ENCODE peak calls at places on chromosomes 16 and 17, in nine cellular contexts. S is IMR-90; K is uterus; I is pancreas; Y is ovary; O is mesendoderm; A is astrocyte; F is effector memory CD4-positive, alpha-beta T cell; T is PC-9. Z is an unnamed sample.

GRCh38 chr16:85750021-85750826 is 672 bp downstream of the C16orf74 start:
- DNase-seq in S (peak; percentile 46), K (no peak), I (peak; percentile 34), Y (peak; percentile 44), O (no peak), A (no peak), F (no peak), T (peak; percentile 50), Z (no peak)

GRCh38 chr17:68733241-68734176 is 132.3 kb upstream of the FAM20A start:
- DNase-seq in S (peak; percentile 72), K (no peak), I (no peak), Y (peak; percentile 37), O (peak; percentile 99), A (peak; percentile 58), F (no peak), T (no peak), Z (no peak)

GRCh38 chr16:84397090-84397489 is 28.8 kb downstream of the ATP2C2 start:
- DNase-seq in S (no peak), K (no peak), I (no peak), Y (no peak), O (peak; percentile 12), A (no peak), F (no peak), T (no peak), Z (no peak)

GRCh38 chr17:1078831-1079561 is 82.1 kb downstream of the TIMM22 start:
- DNase-seq in S (no peak), K (no peak), I (no peak), Y (peak; percentile 70), O (peak; percentile 67), A (no peak), F (no peak), T (no peak), Z (no peak)

GRCh38 chr16:64846966-64847365 is 274.9 kb downstream of the CDH11 start:
- DNase-seq in S (no peak), K (no peak), I (no peak), Y (no peak), O (no peak), A (no peak), F (no peak), T (no peak), Z (no peak)

GRCh38 chr16:27430512-27430911 is 28.5 kb downstream of the IL21R start:
- DNase-seq in S (no peak), K (no peak), I (no peak), Y (no peak), O (no peak), A (no peak), F (no peak), T (no peak), Z (no peak)

GRCh38 chr17:52419256-52419655 is 260.7 kb upstream of the CA10 start:
- DNase-seq in S (no peak), K (no peak), I (peak; percentile 63), Y (no peak), O (no peak), A (no peak), F (no peak), T (no peak), Z (no peak)

GRCh38 chr16:67842509-67843342 is 606 bp downstream of the THAP11 start:
- DNase-seq in S (peak; percentile 46), K (peak; percentile 47), I (peak; percentile 60), Y (peak; percentile 61), O (peak; percentile 84), A (peak; percentile 45), F (peak; percentile 56), T (no peak), Z (no peak)

GRCh38 chr16:49757744-49758069 is 98.2 kb downstream of the ZNF423 start:
- DNase-seq in S (no peak), K (no peak), I (no peak), Y (no peak), O (peak; percentile 43), A (no peak), F (no peak), T (no peak), Z (no peak)

GRCh38 chr17:14396542-14396941 is 95.7 kb downstream of the HS3ST3B1 start:
- DNase-seq in S (peak; percentile 34), K (no peak), I (no peak), Y (no peak), O (peak; percentile 44), A (no peak), F (no peak), T (no peak), Z (no peak)

GRCh38 chr17:1294157-1294717 is 14.8 kb downstream of the TRARG1 start:
- DNase-seq in S (no peak), K (no peak), I (no peak), Y (no peak), O (no peak), A (no peak), F (peak; percentile 77), T (no peak), Z (no peak)

GRCh38 chr16:46844771-46845170 is 13.8 kb upstream of the C16orf87 start:
- DNase-seq in S (peak; percentile 79), K (no peak), I (no peak), Y (no peak), O (no peak), A (peak; percentile 52), F (no peak), T (no peak), Z (no peak)

GRCh38 chr17:74054249-74054648 is 149.2 kb upstream of the RPL38 start:
- DNase-seq in S (no peak), K (no peak), I (no peak), Y (no peak), O (no peak), A (no peak), F (no peak), T (no peak), Z (no peak)
- H3K27ac ChIP-seq in S (no peak overlapping the region), K (no peak overlapping the region), I (no peak overlapping the region), Y (no peak overlapping the region), O (no peak overlapping the region), A (no peak overlapping the region), F (no peak overlapping the region), T (no peak overlapping the region), Z (no peak overlapping the region)

GRCh38 chr17:57257911-57258885 is 1.9 kb downstream of the MSI2 start:
- DNase-seq in S (no peak), K (no peak), I (no peak), Y (no peak), O (peak; percentile 78), A (no peak), F (no peak), T (no peak), Z (no peak)
- H3K27ac ChIP-seq in S (peak overlapping the region; percentile 44), K (peak overlapping the region; percentile 98), I (no peak overlapping the region), Y (peak overlapping the region; percentile 99), O (peak overlapping the region; percentile 11), A (peak overlapping the region; percentile 55), F (peak overlapping the region; percentile 65), T (no peak overlapping the region), Z (no peak overlapping the region)

DNA sequence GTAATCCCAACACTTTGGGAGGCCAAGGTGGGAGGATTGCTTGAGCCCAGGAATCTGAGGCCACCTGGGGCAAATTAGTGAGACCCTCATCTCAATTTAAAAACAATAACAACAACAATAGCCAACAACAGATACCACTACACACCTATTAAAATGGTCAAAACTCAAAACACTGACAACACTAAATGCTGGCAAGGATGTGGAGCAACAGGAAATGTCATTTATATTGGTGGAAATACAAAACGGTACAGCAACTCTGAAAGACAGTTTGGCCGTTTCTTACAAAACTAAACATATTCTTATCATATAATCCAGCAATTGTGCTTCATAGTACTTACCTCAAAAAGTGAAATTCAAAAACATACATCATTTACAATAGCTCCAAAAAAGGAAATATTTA is 57.7 kb downstream of the DNAH3 start:
- DNase-seq in S (no peak), K (no peak), I (no peak), Y (no peak), O (no peak), A (no peak), F (no peak), T (no peak), Z (no peak)
- H3K27ac ChIP-seq in S (no peak overlapping the region), K (no peak overlapping the region), I (no peak overlapping the region), Y (no peak overlapping the region), O (no peak overlapping the region), A (no peak overlapping the region), F (no peak overlapping the region), T (no peak overlapping the region), Z (no peak overlapping the region)

GRCh38 chr17:81091774-81092517 is 57.0 kb downstream of the BAIAP2 start:
- DNase-seq in S (no peak), K (no peak), I (no peak), Y (no peak), O (no peak), A (no peak), F (no peak), T (peak; percentile 50), Z (no peak)
- H3K27ac ChIP-seq in S (no peak overlapping the region), K (no peak overlapping the region), I (no peak overlapping the region), Y (no peak overlapping the region), O (no peak overlapping the region), A (no peak overlapping the region), F (no peak overlapping the region), T (no peak overlapping the region), Z (peak overlapping the region; percentile 9)

DNA sequence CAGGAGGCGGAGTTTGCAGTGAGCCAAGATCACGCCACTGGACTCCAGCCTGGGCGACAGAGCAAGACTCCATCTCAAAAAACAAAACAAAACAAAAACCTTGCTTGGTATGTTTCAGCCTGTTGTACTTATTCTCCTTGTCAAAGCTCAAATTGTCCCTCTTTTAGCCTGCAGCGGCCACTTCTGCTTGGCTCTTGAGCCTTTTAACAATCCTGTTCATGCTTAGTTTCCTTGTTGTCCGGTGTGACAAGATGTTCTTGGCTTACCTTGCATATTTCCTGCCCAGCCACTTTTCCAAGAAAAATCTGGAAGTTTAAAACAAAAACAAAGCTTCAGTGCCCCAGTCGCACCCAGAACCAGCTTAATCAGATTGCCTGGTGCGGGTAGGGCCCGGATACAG is 81.0 kb downstream of the ABCC1 start:
- DNase-seq in S (no peak), K (no peak), I (no peak), Y (no peak), O (no peak), A (no peak), F (no peak), T (no peak), Z (no peak)
- H3K27ac ChIP-seq in S (peak overlapping the region; percentile 96), K (no peak overlapping the region), I (no peak overlapping the region), Y (no peak overlapping the region), O (no peak overlapping the region), A (no peak overlapping the region), F (no peak overlapping the region), T (no peak overlapping the region), Z (no peak overlapping the region)